ENCODE peak calls at places on chromosomes 3 and 15, in seven cellular contexts. Z, M, U, N, R, G and B are unnamed samples.
A peak's percentile ranks its signal among the peaks of the same experiment; 100 is the strongest.

GRCh38 chr15:72124218-72124617 is 6.0 kb downstream of the SENP8 start:
- DNase-seq in Z (no peak), M (no peak), U (no peak), N (no peak), R (no peak), G (no peak), B (no peak)

GRCh38 chr3:40120816-40121215 is 188.7 kb upstream of the EIF1B start:
- DNase-seq in Z (no peak), M (peak; percentile 59), U (no peak), N (no peak), R (peak; percentile 67), G (peak; percentile 73), B (peak; percentile 69)

GRCh38 chr15:42087460-42087859 is 6.9 kb downstream of the PLA2G4D start:
- DNase-seq in Z (no peak), M (no peak), U (no peak), N (no peak), R (no peak), G (no peak), B (no peak)

GRCh38 chr15:83569341-83569740 is 84.6 kb upstream of the ADAMTSL3 start:
- DNase-seq in Z (no peak), M (no peak), U (no peak), N (no peak), R (no peak), G (no peak), B (no peak)

GRCh38 chr15:91308209-91308608 is 208.2 kb downstream of the SV2B start:
- DNase-seq in Z (no peak), M (no peak), U (no peak), N (no peak), R (no peak), G (no peak), B (no peak)

GRCh38 chr3:43616034-43616433 is 5.8 kb downstream of the ANO10 start:
- DNase-seq in Z (no peak), M (no peak), U (no peak), N (no peak), R (no peak), G (no peak), B (no peak)

GRCh38 chr3:187852842-187853727 is 107.8 kb upstream of the BCL6 start:
- DNase-seq in Z (no peak), M (no peak), U (no peak), N (peak; percentile 19), R (no peak), G (no peak), B (no peak)

GRCh38 chr15:28995721-28996120 is 109.9 kb downstream of the APBA2 start:
- DNase-seq in Z (no peak), M (no peak), U (no peak), N (no peak), R (no peak), G (no peak), B (no peak)

GRCh38 chr3:58063424-58063823 is 55.2 kb downstream of the FLNB start:
- DNase-seq in Z (peak; percentile 82), M (peak; percentile 92), U (no peak), N (peak; percentile 60), R (peak; percentile 69), G (peak; percentile 94), B (peak; percentile 88)

GRCh38 chr15:48602358-48603122 is 43.0 kb downstream of the FBN1 start:
- DNase-seq in Z (no peak), M (peak; percentile 71), U (no peak), N (no peak), R (peak; percentile 64), G (peak; percentile 90), B (peak; percentile 71)

GRCh38 chr3:38479431-38480092 is 16.6 kb upstream of the EXOG start:
- DNase-seq in Z (peak; percentile 84), M (peak; percentile 51), U (peak; percentile 63), N (peak; percentile 68), R (peak; percentile 56), G (peak; percentile 72), B (peak; percentile 67)

GRCh38 chr3:159947220-159947619 is 41.4 kb upstream of the IL12A start:
- DNase-seq in Z (no peak), M (peak; percentile 62), U (no peak), N (no peak), R (peak; percentile 86), G (peak; percentile 92), B (peak; percentile 84)

GRCh38 chr3:21979706-21980105 is 228.7 kb upstream of the ZNF385D start:
- DNase-seq in Z (no peak), M (peak; percentile 78), U (no peak), N (no peak), R (peak; percentile 53), G (no peak), B (peak; percentile 12)

GRCh38 chr3:29642393-29643033 is 361.6 kb downstream of the RBMS3 start:
- DNase-seq in Z (no peak), M (peak; percentile 84), U (no peak), N (peak; percentile 11), R (peak; percentile 14), G (peak; percentile 73), B (peak; percentile 71)
- H3K4me3 ChIP-seq in Z (no peak overlapping the region), M (no peak overlapping the region), U (no peak overlapping the region), N (no peak overlapping the region), R (no peak overlapping the region), G (no peak overlapping the region), B (no peak overlapping the region)

GRCh38 chr3:45914362-45915077 is 28.2 kb downstream of the CCR9 start:
- DNase-seq in Z (no peak), M (no peak), U (no peak), N (no peak), R (no peak), G (no peak), B (no peak)
- H3K4me3 ChIP-seq in Z (no peak overlapping the region), M (no peak overlapping the region), U (peak overlapping the region; percentile 10), N (no peak overlapping the region), R (no peak overlapping the region), G (no peak overlapping the region), B (no peak overlapping the region)

DNA sequence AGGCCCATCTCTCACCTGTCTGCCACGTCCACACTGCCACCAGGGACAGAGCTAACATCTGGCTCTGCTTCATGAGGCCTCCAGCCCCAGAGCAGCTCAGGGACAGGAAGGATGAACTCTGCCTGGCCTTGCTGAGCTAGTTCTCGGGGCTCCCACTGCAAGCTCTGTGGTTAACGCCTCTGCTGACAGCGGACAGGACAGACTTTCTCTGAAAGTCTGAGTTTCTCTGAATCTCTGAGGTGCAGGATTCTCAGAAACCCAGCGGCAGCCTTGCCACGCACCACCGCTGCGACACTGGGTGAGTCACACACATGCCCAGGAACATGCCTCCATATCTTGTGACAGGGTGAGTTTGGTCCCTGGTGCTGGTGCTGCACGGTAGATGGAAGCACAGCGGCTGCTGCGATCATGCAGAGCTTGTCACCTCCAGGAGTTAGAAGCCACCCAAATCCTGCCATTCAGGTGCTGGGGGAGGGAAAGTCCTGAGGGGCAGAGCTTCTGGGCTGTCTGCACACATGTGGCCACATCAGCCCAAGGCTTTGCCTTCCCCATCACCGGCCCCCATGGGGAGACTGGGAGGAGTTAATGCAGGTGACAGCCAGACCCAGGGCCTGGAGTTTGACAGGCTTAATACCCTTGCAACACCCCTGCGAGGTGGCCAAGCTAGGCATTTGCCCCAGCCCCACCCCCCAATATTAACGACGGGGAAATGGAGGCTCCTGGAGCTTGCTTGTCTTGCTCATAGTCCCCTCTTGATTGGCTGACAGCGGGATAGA is 267.0 kb downstream of the PLCL2 start:
- DNase-seq in Z (no peak), M (no peak), U (peak; percentile 89), N (peak; percentile 44), R (no peak), G (no peak), B (no peak)
- H3K4me3 ChIP-seq in Z (no peak overlapping the region), M (no peak overlapping the region), U (peak overlapping the region; percentile 31), N (no peak overlapping the region), R (no peak overlapping the region), G (no peak overlapping the region), B (no peak overlapping the region)

GRCh38 chr3:178562869-178563232 is 26.6 kb downstream of the KCNMB2 start:
- DNase-seq in Z (no peak), M (peak; percentile 53), U (no peak), N (no peak), R (no peak), G (no peak), B (peak; percentile 52)

GRCh38 chr3:178560759-178561158 is 24.5 kb downstream of the KCNMB2 start:
- DNase-seq in Z (no peak), M (no peak), U (no peak), N (no peak), R (no peak), G (no peak), B (no peak)

GRCh38 chr3:178558637-178559036 is 22.4 kb downstream of the KCNMB2 start:
- DNase-seq in Z (no peak), M (no peak), U (no peak), N (no peak), R (no peak), G (no peak), B (no peak)

GRCh38 chr3:178562143-178562868 is 26.1 kb downstream of the KCNMB2 start:
- DNase-seq in Z (no peak), M (no peak), U (no peak), N (no peak), R (no peak), G (no peak), B (no peak)

DNA sequence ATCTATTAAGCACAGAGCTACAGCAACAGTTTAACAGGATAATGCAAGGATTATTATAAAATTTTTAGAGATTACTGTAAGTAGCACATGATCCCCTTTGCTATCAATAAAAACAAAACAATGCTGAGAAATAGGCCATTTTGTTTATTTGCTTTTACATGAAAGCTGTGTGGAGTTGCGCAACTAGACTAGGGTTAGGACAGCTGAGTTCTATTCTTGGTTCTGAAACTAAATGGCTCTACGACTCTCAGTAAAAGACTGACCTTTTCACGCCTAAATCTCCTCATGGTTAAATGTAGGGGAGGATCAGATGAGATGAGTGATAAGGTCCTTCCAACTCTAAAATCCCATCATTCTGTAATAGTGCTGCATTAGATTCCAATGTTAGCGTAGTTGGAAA is 25.0 kb downstream of the KCNMB2 start:
- DNase-seq in Z (no peak), M (no peak), U (no peak), N (no peak), R (no peak), G (no peak), B (no peak)
- H3K4me3 ChIP-seq in Z (no peak overlapping the region), M (no peak overlapping the region), U (no peak overlapping the region), N (no peak overlapping the region), R (no peak overlapping the region), G (no peak overlapping the region), B (no peak overlapping the region)